ENCODE peak calls at places on chromosome 7, in eight cellular contexts. W, P, F, H, B, J, U and O are unnamed samples.

GRCh38 chr7:41536116-41536515 is 166.8 kb downstream of the INHBA start:
- DNase-seq in J (no peak), U (no peak), P (no peak), W (no peak), B (no peak), F (no peak), H (no peak), O (no peak)

GRCh38 chr7:157621131-157621681 is 284.4 kb downstream of the DNAJB6 start:
- DNase-seq in H (no peak), B (no peak), J (no peak), F (no peak), U (no peak), W (no peak), P (no peak), O (no peak)

GRCh38 chr7:56493196-56493595 is 377.0 kb upstream of the NUPR2 start:
- DNase-seq in H (no peak), W (no peak), J (no peak), B (no peak), F (no peak), U (no peak), P (no peak), O (no peak)

GRCh38 chr7:148815612-148816011 is 68.5 kb downstream of the EZH2 start:
- DNase-seq in W (no peak), P (no peak), B (no peak), H (no peak), U (no peak), F (no peak), J (no peak), O (no peak)

GRCh38 chr7:29865526-29865925 is 59.2 kb downstream of the WIPF3 start:
- DNase-seq in F (no peak), H (no peak), B (peak), W (no peak), P (peak), J (peak), U (no peak), O (no peak)

GRCh38 chr7:132276986-132277716 is 299.1 kb downstream of the PLXNA4 start:
- DNase-seq in U (no peak), W (no peak), J (no peak), P (peak), B (no peak), F (no peak), H (no peak), O (no peak)

GRCh38 chr7:142862401-142863400 is 7.8 kb downstream of the EPHB6 start:
- DNase-seq in B (no peak), H (no peak), F (no peak), P (no peak), J (no peak), W (no peak), U (no peak), O (no peak)

GRCh38 chr7:128264477-128264876 is 23.4 kb downstream of the LEP start:
- DNase-seq in W (no peak), F (no peak), H (no peak), U (no peak), J (peak), P (no peak), B (peak), O (no peak)

GRCh38 chr7:151342102-151342646 is 562 bp downstream of the NUB1 start:
- DNase-seq in U (no peak), P (no peak), H (no peak), J (no peak), F (no peak), B (no peak), W (no peak), O (no peak)

DNA sequence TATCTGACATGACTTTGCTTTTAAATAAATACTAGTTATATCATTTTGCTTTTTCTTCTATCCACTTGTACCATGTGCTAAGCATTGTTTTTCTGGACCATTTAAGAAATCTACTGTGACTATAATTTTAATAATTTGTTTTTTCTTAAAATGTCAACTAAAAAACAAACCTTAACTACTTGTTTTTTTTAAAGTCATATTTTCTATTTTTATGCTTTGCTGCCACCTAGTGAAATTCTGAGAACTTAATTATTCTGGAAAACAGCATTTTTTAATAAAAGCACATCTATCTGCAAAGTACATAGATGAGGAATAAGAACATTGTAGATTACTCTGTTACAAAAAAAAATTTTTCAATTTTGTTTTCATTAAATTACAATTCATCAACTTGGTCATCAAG is 47.4 kb downstream of the ORC5 start:
- DNase-seq in U (no peak), F (peak), H (no peak), P (peak), J (no peak), B (no peak), W (no peak), O (no peak)
- TF ChIP-seq CTCF in U (no peak), F (peak), H (no peak), P (peak), J (no peak), B (peak), W (peak), O (peak)

DNA sequence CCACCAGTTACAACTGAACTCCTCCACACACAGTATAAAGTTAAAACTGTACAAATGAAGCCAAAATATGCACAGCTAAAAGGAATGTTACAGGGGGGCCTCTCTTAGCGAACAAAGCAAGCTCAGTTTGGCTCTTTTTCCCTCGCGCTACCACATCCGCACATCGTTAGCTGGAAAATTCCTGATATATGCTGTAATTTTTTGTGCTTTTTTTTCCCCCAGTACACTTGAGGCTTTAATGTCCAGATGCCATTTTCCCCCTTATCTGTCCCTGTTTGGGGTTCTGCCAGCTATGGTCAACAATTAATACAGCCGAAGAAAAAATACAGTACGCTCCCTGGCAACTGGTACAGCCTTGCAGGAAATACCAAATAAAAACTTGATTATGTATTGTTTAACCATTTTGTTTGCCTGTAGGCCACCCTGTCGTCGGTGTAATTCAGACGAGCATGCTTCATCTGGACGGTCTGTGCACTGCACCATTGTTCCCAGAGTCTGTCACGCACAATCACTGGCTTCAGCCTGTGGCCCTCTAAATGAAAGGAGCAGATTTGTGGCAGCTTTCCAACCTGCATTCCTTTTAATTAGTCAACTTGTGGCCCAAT is 108.1 kb upstream of the FAM133B start:
- DNase-seq in P (peak), U (no peak), W (no peak), B (peak), J (peak), F (peak), H (no peak), O (no peak)
- TF ChIP-seq CTCF in P (no peak), U (no peak), W (no peak), B (peak), J (no peak), F (no peak), H (no peak), O (no peak)

GRCh38 chr7:38716397-38716796 is 85.2 kb upstream of the AMPH start:
- DNase-seq in F (no peak), H (no peak), P (no peak), B (no peak), W (no peak), J (no peak), U (no peak), O (no peak)
- TF ChIP-seq CTCF in F (no peak), H (no peak), P (no peak), B (no peak), W (no peak), J (no peak), U (no peak), O (no peak)

GRCh38 chr7:15197359-15197977 is 294.9 kb upstream of the DGKB start:
- DNase-seq in J (no peak), U (no peak), F (no peak), P (no peak), W (no peak), B (no peak), H (no peak), O (no peak)

GRCh38 chr7:15199482-15199881 is 296.9 kb upstream of the DGKB start:
- DNase-seq in U (no peak), H (no peak), P (peak), W (no peak), B (no peak), F (peak), J (no peak), O (no peak)
- TF ChIP-seq CTCF in U (no peak), H (no peak), P (peak), W (peak), B (no peak), F (peak), J (no peak), O (no peak)

GRCh38 chr7:49094866-49095265 is 170.5 kb downstream of the CDC14C start:
- DNase-seq in W (no peak), F (no peak), J (no peak), U (no peak), P (no peak), H (no peak), B (no peak), O (no peak)

GRCh38 chr7:49093218-49093617 is 168.9 kb downstream of the CDC14C start:
- DNase-seq in P (no peak), J (no peak), H (no peak), B (no peak), U (no peak), W (no peak), F (no peak), O (no peak)

GRCh38 chr7:49091519-49091918 is 167.2 kb downstream of the CDC14C start:
- DNase-seq in J (no peak), W (no peak), P (no peak), B (no peak), U (no peak), H (no peak), F (no peak), O (no peak)

GRCh38 chr7:49089717-49090116 is 165.4 kb downstream of the CDC14C start:
- DNase-seq in W (no peak), F (no peak), J (no peak), U (no peak), H (no peak), B (no peak), P (no peak), O (no peak)

GRCh38 chr7:49091089-49091488 is 166.7 kb downstream of the CDC14C start:
- DNase-seq in U (no peak), F (no peak), B (no peak), P (no peak), H (no peak), W (no peak), J (no peak), O (no peak)
- TF ChIP-seq CTCF in U (no peak), F (no peak), B (no peak), P (no peak), H (no peak), W (no peak), J (no peak), O (no peak)